ENCODE peak calls at places on chromosomes 7 and 10, in ten cellular contexts. One of them, this sample, is unnamed.

GRCh38 chr10:103917326-103918052 is 495 bp downstream of the STN1 start:
- DNase-seq in stimulated activated CD8-positive, alpha-beta memory T cell treated with anti-CD3 and anti-CD28 coated beads, Interleukin-4, amount 100 ng/mL, for 4 hours: no peak
- DNase-seq in activated T-helper 1 cell treated with Interleukin-2 at 50 U/mL for 16 hours: no peak
- DNase-seq in iris pigment epithelial cell: peak
- DNase-seq in EH: no peak
- DNase-seq in NCI-H1105: no peak
- DNase-seq in activated CD4-positive, alpha-beta T cell treated with anti-CD3 and anti-CD28 coated beads, Interleukin-2, amount 50 U/mL, for 24 hours: no peak
- DNase-seq in tibial artery: peak
- DNase-seq in NCI-H345: peak
- DNase-seq in HS-27A: peak
- DNase-seq in this sample: peak

GRCh38 chr10:1404953-1405260 is 332.4 kb downstream of the ADARB2 start:
- DNase-seq in stimulated activated CD8-positive, alpha-beta memory T cell treated with anti-CD3 and anti-CD28 coated beads, Interleukin-4, amount 100 ng/mL, for 4 hours: no peak
- DNase-seq in activated T-helper 1 cell treated with Interleukin-2 at 50 U/mL for 16 hours: no peak
- DNase-seq in iris pigment epithelial cell: no peak
- DNase-seq in EH: no peak
- DNase-seq in NCI-H1105: no peak
- DNase-seq in activated CD4-positive, alpha-beta T cell treated with anti-CD3 and anti-CD28 coated beads, Interleukin-2, amount 50 U/mL, for 24 hours: no peak
- DNase-seq in tibial artery: no peak
- DNase-seq in NCI-H345: no peak
- DNase-seq in HS-27A: no peak
- DNase-seq in this sample: no peak

GRCh38 chr7:129640400-129640799 is 28.9 kb downstream of the NRF1 start:
- DNase-seq in stimulated activated CD8-positive, alpha-beta memory T cell treated with anti-CD3 and anti-CD28 coated beads, Interleukin-4, amount 100 ng/mL, for 4 hours: no peak
- DNase-seq in activated T-helper 1 cell treated with Interleukin-2 at 50 U/mL for 16 hours: no peak
- DNase-seq in iris pigment epithelial cell: no peak
- DNase-seq in EH: no peak
- DNase-seq in NCI-H1105: no peak
- DNase-seq in activated CD4-positive, alpha-beta T cell treated with anti-CD3 and anti-CD28 coated beads, Interleukin-2, amount 50 U/mL, for 24 hours: no peak
- DNase-seq in tibial artery: no peak
- DNase-seq in NCI-H345: no peak
- DNase-seq in HS-27A: no peak
- DNase-seq in this sample: no peak

GRCh38 chr10:7484456-7485266 is 73.8 kb upstream of the SFMBT2 start:
- DNase-seq in stimulated activated CD8-positive, alpha-beta memory T cell treated with anti-CD3 and anti-CD28 coated beads, Interleukin-4, amount 100 ng/mL, for 4 hours: peak
- DNase-seq in activated T-helper 1 cell treated with Interleukin-2 at 50 U/mL for 16 hours: peak
- DNase-seq in iris pigment epithelial cell: no peak
- DNase-seq in EH: no peak
- DNase-seq in NCI-H1105: no peak
- DNase-seq in activated CD4-positive, alpha-beta T cell treated with anti-CD3 and anti-CD28 coated beads, Interleukin-2, amount 50 U/mL, for 24 hours: peak
- DNase-seq in tibial artery: no peak
- DNase-seq in NCI-H345: no peak
- DNase-seq in HS-27A: no peak
- DNase-seq in this sample: no peak

GRCh38 chr10:47248436-47249090 is 51.4 kb upstream of the GDF10 start:
- DNase-seq in stimulated activated CD8-positive, alpha-beta memory T cell treated with anti-CD3 and anti-CD28 coated beads, Interleukin-4, amount 100 ng/mL, for 4 hours: no peak
- DNase-seq in activated T-helper 1 cell treated with Interleukin-2 at 50 U/mL for 16 hours: no peak
- DNase-seq in iris pigment epithelial cell: no peak
- DNase-seq in EH: no peak
- DNase-seq in NCI-H1105: no peak
- DNase-seq in activated CD4-positive, alpha-beta T cell treated with anti-CD3 and anti-CD28 coated beads, Interleukin-2, amount 50 U/mL, for 24 hours: no peak
- DNase-seq in tibial artery: no peak
- DNase-seq in NCI-H345: no peak
- DNase-seq in HS-27A: no peak
- DNase-seq in this sample: no peak

GRCh38 chr10:96400465-96400864 is 41.7 kb upstream of the OPALIN start:
- DNase-seq in stimulated activated CD8-positive, alpha-beta memory T cell treated with anti-CD3 and anti-CD28 coated beads, Interleukin-4, amount 100 ng/mL, for 4 hours: no peak
- DNase-seq in activated T-helper 1 cell treated with Interleukin-2 at 50 U/mL for 16 hours: no peak
- DNase-seq in iris pigment epithelial cell: no peak
- DNase-seq in EH: no peak
- DNase-seq in NCI-H1105: no peak
- DNase-seq in activated CD4-positive, alpha-beta T cell treated with anti-CD3 and anti-CD28 coated beads, Interleukin-2, amount 50 U/mL, for 24 hours: no peak
- DNase-seq in tibial artery: no peak
- DNase-seq in NCI-H345: no peak
- DNase-seq in HS-27A: no peak
- DNase-seq in this sample: no peak

GRCh38 chr10:84510121-84510520 is 181.7 kb downstream of the CCSER2 start:
- DNase-seq in stimulated activated CD8-positive, alpha-beta memory T cell treated with anti-CD3 and anti-CD28 coated beads, Interleukin-4, amount 100 ng/mL, for 4 hours: no peak
- DNase-seq in activated T-helper 1 cell treated with Interleukin-2 at 50 U/mL for 16 hours: no peak
- DNase-seq in iris pigment epithelial cell: peak
- DNase-seq in EH: peak
- DNase-seq in NCI-H1105: no peak
- DNase-seq in activated CD4-positive, alpha-beta T cell treated with anti-CD3 and anti-CD28 coated beads, Interleukin-2, amount 50 U/mL, for 24 hours: no peak
- DNase-seq in tibial artery: no peak
- DNase-seq in NCI-H345: no peak
- DNase-seq in HS-27A: no peak
- DNase-seq in this sample: no peak

GRCh38 chr7:135777626-135778398 is 29.2 kb upstream of the FAM180A start:
- DNase-seq in stimulated activated CD8-positive, alpha-beta memory T cell treated with anti-CD3 and anti-CD28 coated beads, Interleukin-4, amount 100 ng/mL, for 4 hours: no peak
- DNase-seq in activated T-helper 1 cell treated with Interleukin-2 at 50 U/mL for 16 hours: no peak
- DNase-seq in iris pigment epithelial cell: peak
- DNase-seq in EH: no peak
- DNase-seq in NCI-H1105: no peak
- DNase-seq in activated CD4-positive, alpha-beta T cell treated with anti-CD3 and anti-CD28 coated beads, Interleukin-2, amount 50 U/mL, for 24 hours: no peak
- DNase-seq in tibial artery: no peak
- DNase-seq in NCI-H345: no peak
- DNase-seq in HS-27A: no peak
- DNase-seq in this sample: no peak

GRCh38 chr10:68099736-68100135 is 9.6 kb upstream of the MYPN start:
- DNase-seq in stimulated activated CD8-positive, alpha-beta memory T cell treated with anti-CD3 and anti-CD28 coated beads, Interleukin-4, amount 100 ng/mL, for 4 hours: no peak
- DNase-seq in activated T-helper 1 cell treated with Interleukin-2 at 50 U/mL for 16 hours: no peak
- DNase-seq in iris pigment epithelial cell: peak
- DNase-seq in EH: peak
- DNase-seq in NCI-H1105: no peak
- DNase-seq in activated CD4-positive, alpha-beta T cell treated with anti-CD3 and anti-CD28 coated beads, Interleukin-2, amount 50 U/mL, for 24 hours: no peak
- DNase-seq in tibial artery: no peak
- DNase-seq in NCI-H345: no peak
- DNase-seq in HS-27A: no peak
- DNase-seq in this sample: no peak

GRCh38 chr10:51186358-51186757 is 112.1 kb downstream of the PRKG1 start:
- DNase-seq in stimulated activated CD8-positive, alpha-beta memory T cell treated with anti-CD3 and anti-CD28 coated beads, Interleukin-4, amount 100 ng/mL, for 4 hours: no peak
- DNase-seq in activated T-helper 1 cell treated with Interleukin-2 at 50 U/mL for 16 hours: no peak
- DNase-seq in iris pigment epithelial cell: no peak
- DNase-seq in EH: no peak
- DNase-seq in NCI-H1105: no peak
- DNase-seq in activated CD4-positive, alpha-beta T cell treated with anti-CD3 and anti-CD28 coated beads, Interleukin-2, amount 50 U/mL, for 24 hours: no peak
- DNase-seq in tibial artery: no peak
- DNase-seq in NCI-H345: no peak
- DNase-seq in HS-27A: no peak
- DNase-seq in this sample: no peak

GRCh38 chr7:50599385-50599784 is 34.2 kb upstream of the DDC start:
- DNase-seq in stimulated activated CD8-positive, alpha-beta memory T cell treated with anti-CD3 and anti-CD28 coated beads, Interleukin-4, amount 100 ng/mL, for 4 hours: no peak
- DNase-seq in activated T-helper 1 cell treated with Interleukin-2 at 50 U/mL for 16 hours: no peak
- DNase-seq in iris pigment epithelial cell: no peak
- DNase-seq in EH: no peak
- DNase-seq in NCI-H1105: no peak
- DNase-seq in activated CD4-positive, alpha-beta T cell treated with anti-CD3 and anti-CD28 coated beads, Interleukin-2, amount 50 U/mL, for 24 hours: no peak
- DNase-seq in tibial artery: no peak
- DNase-seq in NCI-H345: peak
- DNase-seq in HS-27A: no peak
- DNase-seq in this sample: no peak

GRCh38 chr7:25944777-25945176 is 207.2 kb upstream of the NFE2L3 start:
- DNase-seq in stimulated activated CD8-positive, alpha-beta memory T cell treated with anti-CD3 and anti-CD28 coated beads, Interleukin-4, amount 100 ng/mL, for 4 hours: no peak
- DNase-seq in activated T-helper 1 cell treated with Interleukin-2 at 50 U/mL for 16 hours: no peak
- DNase-seq in iris pigment epithelial cell: no peak
- DNase-seq in EH: no peak
- DNase-seq in NCI-H1105: no peak
- DNase-seq in activated CD4-positive, alpha-beta T cell treated with anti-CD3 and anti-CD28 coated beads, Interleukin-2, amount 50 U/mL, for 24 hours: no peak
- DNase-seq in tibial artery: no peak
- DNase-seq in NCI-H345: no peak
- DNase-seq in HS-27A: no peak
- DNase-seq in this sample: no peak

GRCh38 chr10:48233643-48234042 is 40.9 kb downstream of the FRMPD2 start:
- DNase-seq in stimulated activated CD8-positive, alpha-beta memory T cell treated with anti-CD3 and anti-CD28 coated beads, Interleukin-4, amount 100 ng/mL, for 4 hours: no peak
- DNase-seq in activated T-helper 1 cell treated with Interleukin-2 at 50 U/mL for 16 hours: no peak
- DNase-seq in iris pigment epithelial cell: no peak
- DNase-seq in EH: no peak
- DNase-seq in NCI-H1105: no peak
- DNase-seq in activated CD4-positive, alpha-beta T cell treated with anti-CD3 and anti-CD28 coated beads, Interleukin-2, amount 50 U/mL, for 24 hours: no peak
- DNase-seq in tibial artery: no peak
- DNase-seq in NCI-H345: no peak
- DNase-seq in HS-27A: no peak
- DNase-seq in this sample: no peak

GRCh38 chr7:108263364-108263951 is 133.3 kb upstream of the LAMB4 start:
- DNase-seq in stimulated activated CD8-positive, alpha-beta memory T cell treated with anti-CD3 and anti-CD28 coated beads, Interleukin-4, amount 100 ng/mL, for 4 hours: no peak
- DNase-seq in activated T-helper 1 cell treated with Interleukin-2 at 50 U/mL for 16 hours: no peak
- DNase-seq in iris pigment epithelial cell: no peak
- DNase-seq in EH: no peak
- DNase-seq in NCI-H1105: peak
- DNase-seq in activated CD4-positive, alpha-beta T cell treated with anti-CD3 and anti-CD28 coated beads, Interleukin-2, amount 50 U/mL, for 24 hours: no peak
- DNase-seq in tibial artery: no peak
- DNase-seq in NCI-H345: peak
- DNase-seq in HS-27A: no peak
- DNase-seq in this sample: no peak

GRCh38 chr10:73999703-74000102 is 1.8 kb downstream of the VCL start:
- DNase-seq in stimulated activated CD8-positive, alpha-beta memory T cell treated with anti-CD3 and anti-CD28 coated beads, Interleukin-4, amount 100 ng/mL, for 4 hours: no peak
- DNase-seq in activated T-helper 1 cell treated with Interleukin-2 at 50 U/mL for 16 hours: no peak
- DNase-seq in iris pigment epithelial cell: peak
- DNase-seq in EH: peak
- DNase-seq in NCI-H1105: no peak
- DNase-seq in activated CD4-positive, alpha-beta T cell treated with anti-CD3 and anti-CD28 coated beads, Interleukin-2, amount 50 U/mL, for 24 hours: no peak
- DNase-seq in tibial artery: no peak
- DNase-seq in NCI-H345: no peak
- DNase-seq in HS-27A: no peak
- DNase-seq in this sample: no peak

GRCh38 chr10:79025113-79025832 is 43.5 kb upstream of the ZMIZ1 start:
- DNase-seq in stimulated activated CD8-positive, alpha-beta memory T cell treated with anti-CD3 and anti-CD28 coated beads, Interleukin-4, amount 100 ng/mL, for 4 hours: peak
- DNase-seq in activated T-helper 1 cell treated with Interleukin-2 at 50 U/mL for 16 hours: no peak
- DNase-seq in iris pigment epithelial cell: no peak
- DNase-seq in EH: no peak
- DNase-seq in NCI-H1105: no peak
- DNase-seq in activated CD4-positive, alpha-beta T cell treated with anti-CD3 and anti-CD28 coated beads, Interleukin-2, amount 50 U/mL, for 24 hours: no peak
- DNase-seq in tibial artery: peak
- DNase-seq in NCI-H345: peak
- DNase-seq in HS-27A: no peak
- DNase-seq in this sample: peak

GRCh38 chr10:128095023-128095752 is 31.0 kb downstream of the MKI67 start:
- DNase-seq in stimulated activated CD8-positive, alpha-beta memory T cell treated with anti-CD3 and anti-CD28 coated beads, Interleukin-4, amount 100 ng/mL, for 4 hours: peak
- DNase-seq in activated T-helper 1 cell treated with Interleukin-2 at 50 U/mL for 16 hours: no peak
- DNase-seq in iris pigment epithelial cell: no peak
- DNase-seq in EH: no peak
- DNase-seq in NCI-H1105: no peak
- DNase-seq in activated CD4-positive, alpha-beta T cell treated with anti-CD3 and anti-CD28 coated beads, Interleukin-2, amount 50 U/mL, for 24 hours: no peak
- DNase-seq in tibial artery: no peak
- DNase-seq in NCI-H345: peak
- DNase-seq in HS-27A: no peak
- DNase-seq in this sample: no peak

GRCh38 chr10:1515121-1515779 is 222.1 kb downstream of the ADARB2 start:
- DNase-seq in stimulated activated CD8-positive, alpha-beta memory T cell treated with anti-CD3 and anti-CD28 coated beads, Interleukin-4, amount 100 ng/mL, for 4 hours: no peak
- DNase-seq in activated T-helper 1 cell treated with Interleukin-2 at 50 U/mL for 16 hours: no peak
- DNase-seq in iris pigment epithelial cell: no peak
- DNase-seq in EH: no peak
- DNase-seq in NCI-H1105: no peak
- DNase-seq in activated CD4-positive, alpha-beta T cell treated with anti-CD3 and anti-CD28 coated beads, Interleukin-2, amount 50 U/mL, for 24 hours: no peak
- DNase-seq in tibial artery: no peak
- DNase-seq in NCI-H345: no peak
- DNase-seq in HS-27A: no peak
- DNase-seq in this sample: no peak

GRCh38 chr7:130135208-130136205 is 65.2 kb downstream of the KLHDC10 start:
- DNase-seq in stimulated activated CD8-positive, alpha-beta memory T cell treated with anti-CD3 and anti-CD28 coated beads, Interleukin-4, amount 100 ng/mL, for 4 hours: no peak
- DNase-seq in activated T-helper 1 cell treated with Interleukin-2 at 50 U/mL for 16 hours: no peak
- DNase-seq in iris pigment epithelial cell: peak
- DNase-seq in EH: peak
- DNase-seq in NCI-H1105: no peak
- DNase-seq in activated CD4-positive, alpha-beta T cell treated with anti-CD3 and anti-CD28 coated beads, Interleukin-2, amount 50 U/mL, for 24 hours: no peak
- DNase-seq in tibial artery: no peak
- DNase-seq in NCI-H345: no peak
- DNase-seq in HS-27A: no peak
- DNase-seq in this sample: no peak

GRCh38 chr10:72081772-72082590 is 6.4 kb downstream of the SPOCK2 start:
- DNase-seq in stimulated activated CD8-positive, alpha-beta memory T cell treated with anti-CD3 and anti-CD28 coated beads, Interleukin-4, amount 100 ng/mL, for 4 hours: no peak
- DNase-seq in activated T-helper 1 cell treated with Interleukin-2 at 50 U/mL for 16 hours: no peak
- DNase-seq in iris pigment epithelial cell: no peak
- DNase-seq in EH: no peak
- DNase-seq in NCI-H1105: no peak
- DNase-seq in activated CD4-positive, alpha-beta T cell treated with anti-CD3 and anti-CD28 coated beads, Interleukin-2, amount 50 U/mL, for 24 hours: no peak
- DNase-seq in tibial artery: no peak
- DNase-seq in NCI-H345: no peak
- DNase-seq in HS-27A: no peak
- DNase-seq in this sample: no peak

GRCh38 chr10:79284158-79284871 is 63.0 kb upstream of the PPIF start:
- DNase-seq in stimulated activated CD8-positive, alpha-beta memory T cell treated with anti-CD3 and anti-CD28 coated beads, Interleukin-4, amount 100 ng/mL, for 4 hours: no peak
- DNase-seq in activated T-helper 1 cell treated with Interleukin-2 at 50 U/mL for 16 hours: no peak
- DNase-seq in iris pigment epithelial cell: no peak
- DNase-seq in EH: no peak
- DNase-seq in NCI-H1105: no peak
- DNase-seq in activated CD4-positive, alpha-beta T cell treated with anti-CD3 and anti-CD28 coated beads, Interleukin-2, amount 50 U/mL, for 24 hours: no peak
- DNase-seq in tibial artery: no peak
- DNase-seq in NCI-H345: no peak
- DNase-seq in HS-27A: no peak
- DNase-seq in this sample: no peak

GRCh38 chr7:157947504-157947903 is 610.7 kb downstream of the DNAJB6 start:
- DNase-seq in stimulated activated CD8-positive, alpha-beta memory T cell treated with anti-CD3 and anti-CD28 coated beads, Interleukin-4, amount 100 ng/mL, for 4 hours: no peak
- DNase-seq in activated T-helper 1 cell treated with Interleukin-2 at 50 U/mL for 16 hours: no peak
- DNase-seq in iris pigment epithelial cell: no peak
- DNase-seq in EH: no peak
- DNase-seq in NCI-H1105: no peak
- DNase-seq in activated CD4-positive, alpha-beta T cell treated with anti-CD3 and anti-CD28 coated beads, Interleukin-2, amount 50 U/mL, for 24 hours: no peak
- DNase-seq in tibial artery: no peak
- DNase-seq in NCI-H345: no peak
- DNase-seq in HS-27A: no peak
- DNase-seq in this sample: peak

GRCh38 chr7:156640949-156641485 is 443 bp downstream of the RNF32 start:
- DNase-seq in stimulated activated CD8-positive, alpha-beta memory T cell treated with anti-CD3 and anti-CD28 coated beads, Interleukin-4, amount 100 ng/mL, for 4 hours: no peak
- DNase-seq in activated T-helper 1 cell treated with Interleukin-2 at 50 U/mL for 16 hours: no peak
- DNase-seq in iris pigment epithelial cell: peak
- DNase-seq in EH: peak
- DNase-seq in NCI-H1105: no peak
- DNase-seq in activated CD4-positive, alpha-beta T cell treated with anti-CD3 and anti-CD28 coated beads, Interleukin-2, amount 50 U/mL, for 24 hours: peak
- DNase-seq in tibial artery: no peak
- DNase-seq in NCI-H345: peak
- DNase-seq in HS-27A: no peak
- DNase-seq in this sample: peak

GRCh38 chr7:30276203-30276900 is 8.0 kb upstream of the ZNRF2 start:
- DNase-seq in stimulated activated CD8-positive, alpha-beta memory T cell treated with anti-CD3 and anti-CD28 coated beads, Interleukin-4, amount 100 ng/mL, for 4 hours: peak
- DNase-seq in activated T-helper 1 cell treated with Interleukin-2 at 50 U/mL for 16 hours: peak
- DNase-seq in iris pigment epithelial cell: peak
- DNase-seq in EH: peak
- DNase-seq in NCI-H1105: peak
- DNase-seq in activated CD4-positive, alpha-beta T cell treated with anti-CD3 and anti-CD28 coated beads, Interleukin-2, amount 50 U/mL, for 24 hours: peak
- DNase-seq in tibial artery: no peak
- DNase-seq in NCI-H345: peak
- DNase-seq in HS-27A: no peak
- DNase-seq in this sample: no peak

GRCh38 chr10:79413196-79413595 is 32.2 kb downstream of the ZCCHC24 start:
- DNase-seq in stimulated activated CD8-positive, alpha-beta memory T cell treated with anti-CD3 and anti-CD28 coated beads, Interleukin-4, amount 100 ng/mL, for 4 hours: no peak
- DNase-seq in activated T-helper 1 cell treated with Interleukin-2 at 50 U/mL for 16 hours: no peak
- DNase-seq in iris pigment epithelial cell: peak
- DNase-seq in EH: peak
- DNase-seq in NCI-H1105: no peak
- DNase-seq in activated CD4-positive, alpha-beta T cell treated with anti-CD3 and anti-CD28 coated beads, Interleukin-2, amount 50 U/mL, for 24 hours: no peak
- DNase-seq in tibial artery: peak
- DNase-seq in NCI-H345: no peak
- DNase-seq in HS-27A: no peak
- DNase-seq in this sample: peak

GRCh38 chr7:158001621-158002320 is 585.9 kb downstream of the PTPRN2 start:
- DNase-seq in stimulated activated CD8-positive, alpha-beta memory T cell treated with anti-CD3 and anti-CD28 coated beads, Interleukin-4, amount 100 ng/mL, for 4 hours: no peak
- DNase-seq in activated T-helper 1 cell treated with Interleukin-2 at 50 U/mL for 16 hours: no peak
- DNase-seq in iris pigment epithelial cell: no peak
- DNase-seq in EH: no peak
- DNase-seq in NCI-H1105: peak
- DNase-seq in activated CD4-positive, alpha-beta T cell treated with anti-CD3 and anti-CD28 coated beads, Interleukin-2, amount 50 U/mL, for 24 hours: no peak
- DNase-seq in tibial artery: no peak
- DNase-seq in NCI-H345: peak
- DNase-seq in HS-27A: no peak
- DNase-seq in this sample: no peak

GRCh38 chr10:114916653-114917052 is 21.3 kb upstream of the TRUB1 start:
- DNase-seq in stimulated activated CD8-positive, alpha-beta memory T cell treated with anti-CD3 and anti-CD28 coated beads, Interleukin-4, amount 100 ng/mL, for 4 hours: no peak
- DNase-seq in activated T-helper 1 cell treated with Interleukin-2 at 50 U/mL for 16 hours: no peak
- DNase-seq in iris pigment epithelial cell: no peak
- DNase-seq in EH: no peak
- DNase-seq in NCI-H1105: no peak
- DNase-seq in activated CD4-positive, alpha-beta T cell treated with anti-CD3 and anti-CD28 coated beads, Interleukin-2, amount 50 U/mL, for 24 hours: no peak
- DNase-seq in tibial artery: no peak
- DNase-seq in NCI-H345: no peak
- DNase-seq in HS-27A: no peak
- DNase-seq in this sample: no peak

GRCh38 chr10:131314148-131314547 is 2.6 kb upstream of the TCERG1L start:
- DNase-seq in stimulated activated CD8-positive, alpha-beta memory T cell treated with anti-CD3 and anti-CD28 coated beads, Interleukin-4, amount 100 ng/mL, for 4 hours: no peak
- DNase-seq in activated T-helper 1 cell treated with Interleukin-2 at 50 U/mL for 16 hours: no peak
- DNase-seq in iris pigment epithelial cell: no peak
- DNase-seq in EH: no peak
- DNase-seq in NCI-H1105: no peak
- DNase-seq in activated CD4-positive, alpha-beta T cell treated with anti-CD3 and anti-CD28 coated beads, Interleukin-2, amount 50 U/mL, for 24 hours: no peak
- DNase-seq in tibial artery: no peak
- DNase-seq in NCI-H345: no peak
- DNase-seq in HS-27A: no peak
- DNase-seq in this sample: no peak

This sample was measured in posterior vena cava.